ENCODE peak calls at places on chromosomes 13 and 19, in seven cellular contexts. V, D, T, F, W, B and Y are unnamed samples.

GRCh38 chr13:42996584-42996983 is 4.5 kb upstream of the EPSTI1 start:
- DNase-seq in V (no peak), D (peak; percentile 98), T (no peak), F (no peak), W (no peak), B (peak; percentile 42), Y (peak; percentile 86)

GRCh38 chr13:91946498-91947070 is 548.2 kb downstream of the GPC5 start:
- DNase-seq in V (no peak), D (peak; percentile 12), T (no peak), F (peak; percentile 26), W (peak; percentile 47), B (no peak), Y (peak; percentile 31)

GRCh38 chr19:10747271-10747670 is 29.4 kb downstream of the DNM2 start:
- DNase-seq in V (no peak), D (no peak), T (no peak), F (no peak), W (peak; percentile 44), B (no peak), Y (no peak)

GRCh38 chr19:3335431-3336350 is 30.7 kb upstream of the NFIC start:
- DNase-seq in V (no peak), D (peak; percentile 57), T (no peak), F (no peak), W (no peak), B (no peak), Y (peak; percentile 78)

GRCh38 chr19:36265856-36266374 is 51.0 kb downstream of the ZNF146 start:
- DNase-seq in V (no peak), D (no peak), T (no peak), F (no peak), W (no peak), B (no peak), Y (no peak)

GRCh38 chr13:34678154-34678553 is 263.9 kb upstream of the NBEA start:
- DNase-seq in V (no peak), D (no peak), T (no peak), F (no peak), W (no peak), B (peak; percentile 64), Y (peak; percentile 21)

GRCh38 chr13:109707044-109707794 is 79.2 kb downstream of the IRS2 start:
- DNase-seq in V (no peak), D (no peak), T (no peak), F (no peak), W (peak; percentile 89), B (no peak), Y (no peak)

GRCh38 chr13:95553271-95553588 is 710 bp downstream of the CLDN10 start:
- DNase-seq in V (no peak), D (no peak), T (no peak), F (no peak), W (peak; percentile 44), B (no peak), Y (no peak)

GRCh38 chr13:44051923-44052322 is 172.2 kb downstream of the LACC1 start:
- DNase-seq in V (no peak), D (peak; percentile 76), T (no peak), F (no peak), W (peak; percentile 56), B (peak; percentile 25), Y (peak; percentile 92)

GRCh38 chr19:2283835-2284507 is 2.0 kb upstream of the PEAK3 start:
- DNase-seq in V (no peak), D (no peak), T (no peak), F (no peak), W (no peak), B (no peak), Y (no peak)

GRCh38 chr13:103883152-103883551 is 816.9 kb upstream of the SLC10A2 start:
- DNase-seq in V (peak; percentile 59), D (peak; percentile 95), T (peak; percentile 81), F (peak; percentile 67), W (peak; percentile 94), B (peak; percentile 74), Y (peak; percentile 96)

GRCh38 chr13:103876571-103876970 is 810.4 kb upstream of the SLC10A2 start:
- DNase-seq in V (no peak), D (peak; percentile 1), T (no peak), F (no peak), W (peak; percentile 1), B (peak; percentile 51), Y (no peak)

GRCh38 chr13:103883698-103884097 is 817.5 kb upstream of the SLC10A2 start:
- DNase-seq in V (no peak), D (peak; percentile 25), T (no peak), F (no peak), W (peak; percentile 1), B (no peak), Y (peak; percentile 25)

GRCh38 chr13:103884139-103884723 is 818.0 kb upstream of the SLC10A2 start:
- DNase-seq in V (no peak), D (no peak), T (no peak), F (no peak), W (peak; percentile 37), B (no peak), Y (no peak)

DNA sequence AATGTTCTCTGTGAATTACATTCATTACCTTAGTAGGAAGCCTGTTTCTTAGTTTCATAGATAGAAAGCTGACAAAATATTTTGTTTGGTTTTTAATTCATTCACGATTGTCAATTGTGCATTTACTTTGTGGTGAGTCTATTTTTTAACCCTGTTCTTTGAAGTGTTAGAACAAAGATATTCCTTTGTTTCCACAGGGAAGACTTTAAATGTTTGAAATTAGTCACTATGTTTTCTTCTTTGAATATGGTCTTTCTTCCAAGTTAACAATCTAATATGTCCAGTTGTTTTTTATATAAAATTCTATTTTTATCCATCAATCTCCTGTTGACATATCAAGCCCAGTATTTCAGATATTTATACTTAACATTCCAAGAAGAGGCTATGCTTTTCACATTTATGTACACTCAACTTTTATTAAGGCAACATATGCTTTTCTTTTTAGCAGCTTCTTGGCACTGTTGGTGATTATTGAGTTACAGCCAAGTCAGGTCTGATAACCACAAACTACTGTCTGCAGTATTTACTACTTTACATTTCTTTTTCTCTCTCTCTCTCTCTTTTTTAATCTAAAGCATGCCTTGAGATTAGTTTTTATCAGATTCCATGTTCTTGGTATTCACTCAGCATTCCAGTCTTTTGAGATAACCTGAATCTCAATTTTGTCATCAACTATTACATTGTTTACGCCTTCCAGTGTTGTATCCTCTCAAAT is 812.8 kb upstream of the SLC10A2 start:
- DNase-seq in V (no peak), D (no peak), T (no peak), F (no peak), W (peak; percentile 35), B (no peak), Y (no peak)
- H3K18ac ChIP-seq in V (no peak overlapping the region), D (no peak overlapping the region), T (no peak overlapping the region), F (no peak overlapping the region), W (no peak overlapping the region), B (no peak overlapping the region), Y (no peak overlapping the region)

DNA sequence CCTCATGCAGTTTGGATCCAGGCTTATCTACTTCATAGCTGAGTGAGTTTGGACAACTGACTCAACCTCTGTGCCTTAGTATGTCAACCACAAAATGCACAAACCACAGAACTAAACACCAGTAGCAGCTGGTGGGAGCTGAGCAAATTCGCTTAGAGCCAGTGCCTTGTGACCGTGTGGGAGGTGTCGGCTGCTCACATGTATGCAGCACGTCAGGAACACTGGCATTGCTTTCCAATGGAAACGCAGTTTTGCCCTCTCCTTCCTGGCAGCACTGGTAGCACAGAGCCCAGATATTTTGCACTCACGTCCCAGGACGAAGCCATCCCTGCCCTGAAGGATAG is 8.3 kb upstream of the NTN5 start:
- DNase-seq in V (no peak), D (peak; percentile 93), T (no peak), F (no peak), W (no peak), B (no peak), Y (peak; percentile 89)
- H4K8ac ChIP-seq in V (no peak overlapping the region), D (no peak overlapping the region), T (no peak overlapping the region), F (no peak overlapping the region), W (no peak overlapping the region), B (no peak overlapping the region), Y (peak overlapping the region; percentile 40)

GRCh38 chr19:13153627-13154240 is 3.5 kb downstream of the IER2 start:
- DNase-seq in V (no peak), D (no peak), T (no peak), F (peak; percentile 48), W (peak; percentile 72), B (no peak), Y (no peak)

GRCh38 chr19:13154241-13154778 is 4.1 kb downstream of the IER2 start:
- DNase-seq in V (peak; percentile 53), D (peak; percentile 95), T (peak; percentile 41), F (peak; percentile 46), W (peak; percentile 72), B (peak; percentile 81), Y (peak; percentile 82)

GRCh38 chr19:13156968-13157882 is 7.0 kb downstream of the IER2 start:
- DNase-seq in V (no peak), D (no peak), T (no peak), F (no peak), W (no peak), B (no peak), Y (peak; percentile 86)

GRCh38 chr19:13154911-13155471 is 4.8 kb downstream of the IER2 start:
- DNase-seq in V (peak; percentile 90), D (peak; percentile 65), T (peak; percentile 92), F (peak; percentile 67), W (peak; percentile 95), B (peak; percentile 96), Y (peak; percentile 93)

GRCh38 chr19:13155472-13156284 is 5.5 kb downstream of the IER2 start:
- DNase-seq in V (peak; percentile 89), D (peak; percentile 76), T (peak; percentile 94), F (peak; percentile 83), W (peak; percentile 95), B (peak; percentile 89), Y (peak; percentile 96)
- H3K18ac ChIP-seq in V (peak overlapping the region; percentile 84), D (peak overlapping the region; percentile 62), T (peak overlapping the region; percentile 75), F (peak overlapping the region; percentile 90), W (peak overlapping the region; percentile 100), B (peak overlapping the region; percentile 50), Y (peak overlapping the region; percentile 64)

GRCh38 chr13:85806553-85807175 is 7.4 kb upstream of the SLITRK6 start:
- DNase-seq in V (no peak), D (peak; percentile 61), T (no peak), F (peak; percentile 24), W (peak; percentile 40), B (no peak), Y (peak; percentile 57)

GRCh38 chr13:85816413-85816812 is 17.2 kb upstream of the SLITRK6 start:
- DNase-seq in V (no peak), D (no peak), T (no peak), F (no peak), W (peak; percentile 3), B (no peak), Y (no peak)

DNA sequence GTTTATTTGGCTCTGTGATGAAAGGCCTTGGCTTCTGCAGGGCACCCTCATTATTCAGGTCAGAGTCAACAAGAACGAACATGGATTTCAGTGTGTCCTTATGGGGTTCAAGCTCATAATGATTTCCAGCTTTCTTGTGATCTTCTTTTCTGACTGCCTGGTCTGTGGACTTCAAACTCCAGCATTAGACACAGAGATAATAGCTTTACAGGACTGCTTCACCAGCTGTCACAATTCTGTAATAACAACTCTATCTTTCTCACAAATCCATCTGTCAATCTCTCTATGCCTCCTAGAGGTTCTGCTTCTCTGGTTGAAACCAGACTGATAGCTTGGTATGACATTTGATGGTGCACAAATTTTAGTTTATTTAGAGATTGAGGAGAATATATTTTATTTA is 13.1 kb upstream of the SLITRK6 start:
- DNase-seq in V (no peak), D (no peak), T (no peak), F (no peak), W (no peak), B (no peak), Y (no peak)
- H4K8ac ChIP-seq in V (no peak overlapping the region), D (no peak overlapping the region), T (no peak overlapping the region), F (no peak overlapping the region), W (no peak overlapping the region), B (no peak overlapping the region), Y (no peak overlapping the region)

GRCh38 chr13:77339408-77339807 is 12.5 kb upstream of the MYCBP2 start:
- DNase-seq in V (no peak), D (no peak), T (no peak), F (no peak), W (no peak), B (no peak), Y (no peak)
- H3K18ac ChIP-seq in V (no peak overlapping the region), D (no peak overlapping the region), T (no peak overlapping the region), F (no peak overlapping the region), W (no peak overlapping the region), B (no peak overlapping the region), Y (no peak overlapping the region)